ENCODE peak calls at places on chromosomes 12 and 14, in four cellular contexts. X is stomach, K is A549, M is esophagus muscularis mucosa. T is an unnamed sample.

GRCh38 chr14:68937790-68938514 is 41.1 kb downstream of the ACTN1 start:
- DNase-seq in X (peak; percentile 76), K (no peak), M (no peak), T (peak; percentile 95)

GRCh38 chr12:99121476-99121965 is 476.4 kb downstream of the APAF1 start:
- DNase-seq in X (no peak), K (no peak), M (no peak), T (no peak)

GRCh38 chr12:510071-510825 is 50.5 kb downstream of the B4GALNT3 start:
- DNase-seq in X (peak; percentile 66), K (no peak), M (no peak), T (no peak)

GRCh38 chr14:101587403-101587998 is 26.2 kb downstream of the DIO3 start:
- DNase-seq in X (no peak), K (no peak), M (no peak), T (no peak)

GRCh38 chr12:67647251-67647546 is 1.3 kb upstream of the DYRK2 start:
- DNase-seq in X (no peak), K (no peak), M (no peak), T (no peak)

GRCh38 chr14:38505221-38506095 is 249.6 kb upstream of the CLEC14A start:
- DNase-seq in X (no peak), K (no peak), M (no peak), T (no peak)

GRCh38 chr14:102795060-102795925 is 18.0 kb downstream of the TRAF3 start:
- DNase-seq in X (peak; percentile 66), K (peak; percentile 86), M (no peak), T (peak; percentile 79)

GRCh38 chr14:64721391-64721791 is 17.2 kb downstream of the PLEKHG3 start:
- DNase-seq in X (peak; percentile 62), K (no peak), M (no peak), T (peak; percentile 75)

GRCh38 chr12:3536096-3536875 is 45.3 kb downstream of the PRMT8 start:
- DNase-seq in X (no peak), K (no peak), M (peak; percentile 47), T (no peak)

GRCh38 chr14:71711619-71712018 is 220.6 kb upstream of the RGS6 start:
- DNase-seq in X (no peak), K (no peak), M (no peak), T (no peak)

GRCh38 chr14:96040836-96041371 is 1.7 kb downstream of the C14orf132 start:
- DNase-seq in X (no peak), K (no peak), M (no peak), T (no peak)

GRCh38 chr12:32671930-32672785 is 6.9 kb upstream of the DNM1L start:
- DNase-seq in X (peak; percentile 47), K (peak; percentile 61), M (no peak), T (no peak)

GRCh38 chr14:95071649-95072256 is 85.6 kb downstream of the DICER1 start:
- DNase-seq in X (no peak), K (no peak), M (no peak), T (no peak)

GRCh38 chr12:132966676-132967415 is 10.7 kb upstream of the ZNF605 start:
- DNase-seq in X (no peak), K (no peak), M (no peak), T (no peak)

GRCh38 chr12:108635201-108635996 is 1.7 kb upstream of the SELPLG start:
- DNase-seq in X (no peak), K (no peak), M (no peak), T (no peak)

GRCh38 chr14:22848391-22849164 is 12.2 kb downstream of the MMP14 start:
- DNase-seq in X (peak; percentile 44), K (no peak), M (peak; percentile 94), T (peak; percentile 95)

GRCh38 chr14:22845103-22845394 is 8.7 kb downstream of the MMP14 start:
- DNase-seq in X (no peak), K (no peak), M (no peak), T (no peak)

GRCh38 chr14:22847661-22848341 is 11.4 kb downstream of the MMP14 start:
- DNase-seq in X (no peak), K (no peak), M (no peak), T (peak; percentile 73)

GRCh38 chr14:22845821-22846625 is 9.6 kb downstream of the MMP14 start:
- DNase-seq in X (no peak), K (no peak), M (no peak), T (peak; percentile 67)

DNA sequence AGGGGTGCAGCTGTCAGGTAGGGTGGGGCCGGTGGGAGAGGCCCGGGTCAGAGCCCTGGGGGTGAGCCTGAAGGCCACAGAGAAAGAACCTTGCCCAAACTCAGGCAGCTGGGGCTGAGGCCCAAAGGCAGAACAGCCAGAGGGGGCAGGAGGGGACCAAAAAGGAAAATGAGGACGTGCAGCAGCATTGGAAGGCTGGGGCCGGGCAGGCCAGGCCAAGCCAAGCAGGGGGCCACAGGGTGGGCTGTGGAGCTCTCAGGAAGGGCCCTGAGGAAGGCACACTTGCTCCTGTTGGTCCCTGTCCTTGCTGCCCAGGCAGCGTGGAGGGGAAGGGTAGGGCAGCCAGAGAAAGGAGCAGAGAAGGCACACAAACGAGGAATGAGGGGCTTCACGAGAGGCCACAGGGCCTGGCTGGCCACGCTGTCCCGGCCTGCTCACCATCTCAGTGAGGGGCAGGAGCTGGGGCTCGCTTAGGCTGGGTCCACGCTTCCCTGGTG is 10.5 kb downstream of the MMP14 start:
- DNase-seq in X (no peak), K (no peak), M (no peak), T (no peak)
- H3K4me1 ChIP-seq in X (peaks cover 57% of the 10 kb centered on the region), K (no peaks in the 10 kb centered on the region), M (peaks cover 58% of the 10 kb centered on the region), T (peaks cover 92% of the 10 kb centered on the region)

GRCh38 chr12:26940820-26941219 is 2.5 kb downstream of the FGFR1OP2 start:
- DNase-seq in X (no peak), K (no peak), M (no peak), T (no peak)
- TF ChIP-seq POLR2A in X (no peak), K (no peak), M (no peak), T (no peak)

GRCh38 chr14:75401356-75401755 is 26.5 kb upstream of the JDP2 start:
- DNase-seq in X (no peak), K (no peak), M (no peak), T (peak; percentile 80)
- TF ChIP-seq EP300 in X (no peak), K (no peak), M (no peak), T (no peak)

DNA sequence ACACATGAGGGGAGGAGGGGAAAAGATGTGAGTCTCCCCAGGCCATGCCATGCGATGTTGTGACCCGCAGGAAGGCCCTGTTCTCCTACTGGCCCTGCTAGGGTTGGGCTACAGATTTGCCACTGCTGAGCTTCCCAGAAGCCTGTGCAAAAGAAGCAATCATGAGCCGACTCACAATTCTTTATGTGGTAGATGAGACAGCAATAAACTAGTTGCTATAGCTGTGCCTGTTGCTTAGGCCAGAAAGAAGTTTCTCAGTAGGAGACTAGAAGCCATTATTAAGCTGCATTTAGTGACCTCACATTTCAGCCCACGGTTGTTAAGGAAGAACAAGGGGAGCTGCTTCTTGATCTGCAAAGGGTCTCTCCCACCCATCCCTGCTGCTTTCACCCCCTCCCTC is 239.4 kb upstream of the CRY1 start:
- DNase-seq in X (no peak), K (no peak), M (no peak), T (no peak)
- H3K4me1 ChIP-seq in X (no peaks in the 10 kb centered on the region), K (peaks cover 85% of the 10 kb centered on the region), M (no peaks in the 10 kb centered on the region), T (no peaks in the 10 kb centered on the region)

DNA sequence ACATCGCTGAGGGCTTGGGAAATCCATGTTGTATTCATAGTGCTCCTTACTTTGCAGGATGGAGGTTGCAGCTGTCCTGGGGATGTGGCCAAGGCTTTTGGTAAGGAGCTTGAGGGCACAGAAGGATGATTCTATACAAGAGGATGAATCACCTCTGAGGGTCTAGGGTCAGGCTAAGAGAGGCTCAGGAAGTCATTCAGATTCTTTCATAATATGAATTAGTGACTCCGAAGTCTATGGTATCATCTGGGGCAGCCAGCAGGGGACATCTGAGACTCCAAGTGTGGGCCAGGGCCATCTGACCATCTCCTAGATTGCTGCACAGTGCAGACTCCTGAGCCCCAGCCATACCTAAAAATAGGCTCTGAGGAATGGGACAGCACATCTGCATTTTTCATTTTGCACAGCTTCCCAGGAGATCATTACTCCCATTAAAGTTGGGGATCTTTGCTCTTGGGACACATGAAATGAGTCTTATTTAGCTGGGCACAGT is 4.8 kb downstream of the GMPR2 start:
- DNase-seq in X (no peak), K (no peak), M (no peak), T (no peak)
- TF ChIP-seq POLR2A in X (no peak), K (no peak), M (no peak), T (no peak)

GRCh38 chr14:105470812-105471771 is 3.5 kb upstream of the CRIP2 start:
- DNase-seq in X (no peak), K (no peak), M (no peak), T (no peak)
- TF ChIP-seq EP300 in X (no peak), K (no peak), M (no peak), T (no peak)

T was measured in sigmoid colon.